ENCODE peak calls at places on chromosomes 4 and X, in five cellular contexts. P is small intestine, J is stromal cell of bone marrow, F is HFFc6, D is NCI-H1048. V is an unnamed sample.

GRCh38 chr4:48138936-48139335 is 4.9 kb upstream of the TXK start:
- DNase-seq in P (peak), J (no peak), F (no peak), D (no peak), V (no peak)

GRCh38 chr4:105859233-105859632 is 36.0 kb upstream of the NPNT start:
- DNase-seq in P (no peak), J (peak), F (peak), D (no peak), V (peak)

GRCh38 chr4:17884063-17884462 is 73.3 kb downstream of the NCAPG start:
- DNase-seq in P (no peak), J (peak), F (peak), D (no peak), V (no peak)

GRCh38 chr4:2638730-2639129 is 102.3 kb downstream of the FAM193A start:
- DNase-seq in P (no peak), J (no peak), F (no peak), D (no peak), V (no peak)

GRCh38 chr4:15238720-15239119 is 189.1 kb upstream of the C1QTNF7 start:
- DNase-seq in P (peak), J (no peak), F (peak), D (no peak), V (peak)

GRCh38 chr4:13815231-13815630 is 187.7 kb upstream of the BOD1L1 start:
- DNase-seq in P (peak), J (no peak), F (no peak), D (no peak), V (no peak)

GRCh38 chr4:3375688-3376087 is 66.1 kb upstream of the HGFAC start:
- DNase-seq in P (no peak), J (peak), F (peak), D (no peak), V (peak)

GRCh38 chr4:71187399-71188196 is 151.2 kb upstream of the SLC4A4 start:
- DNase-seq in P (peak), J (no peak), F (peak), D (no peak), V (peak)

GRCh38 chrX:129642641-129643040 is 12.1 kb downstream of the APLN start:
- DNase-seq in P (no peak), J (peak), F (no peak), D (no peak), V (no peak)

GRCh38 chr4:39357002-39357401 is 9.2 kb downstream of the RFC1 start:
- DNase-seq in P (no peak), J (no peak), F (no peak), D (no peak), V (no peak)

GRCh38 chrX:104641176-104641575 is 75.2 kb downstream of the IL1RAPL2 start:
- DNase-seq in P (no peak), J (no peak), F (no peak), D (no peak), V (no peak)

GRCh38 chr4:128837198-128837597 is 27.7 kb downstream of the JADE1 start:
- DNase-seq in P (no peak), J (no peak), F (no peak), D (no peak), V (no peak)

GRCh38 chrX:56000169-56000568 is 232.0 kb upstream of the KLF8 start:
- DNase-seq in P (no peak), J (peak), F (no peak), D (no peak), V (no peak)

GRCh38 chrX:41377624-41378023 is 43.7 kb downstream of the DDX3X start:
- DNase-seq in P (no peak), J (no peak), F (no peak), D (no peak), V (no peak)